ENCODE peak calls at places on chromosomes 13 and 19, in four cellular contexts. D is K562, A is H1, Q is HepG2. G is an unnamed sample.

GRCh38 chr19:10521461-10522216 is 4.4 kb upstream of the S1PR5 start:
- DNase-seq in D (no peak), Q (no peak), A (no peak), G (no peak)

GRCh38 chr13:53873558-53873957 is 844.9 kb downstream of the OLFM4 start:
- DNase-seq in Q (no peak), D (no peak), A (peak), G (no peak)

GRCh38 chr13:95087746-95088305 is 213.4 kb downstream of the ABCC4 start:
- DNase-seq in Q (peak), D (no peak), A (no peak), G (peak)

GRCh38 chr13:69458013-69458412 is 649.6 kb upstream of the ATXN8OS start:
- DNase-seq in A (no peak), D (no peak), Q (no peak), G (no peak)

GRCh38 chr13:111852701-111853100 is 214.2 kb upstream of the SOX1 start:
- DNase-seq in Q (no peak), D (no peak), A (no peak), G (no peak)

GRCh38 chr13:22451345-22451744 is 729.4 kb upstream of the SGCG start:
- DNase-seq in A (no peak), Q (peak), D (no peak), G (no peak)

GRCh38 chr19:45163156-45163555 is 2.4 kb upstream of the NKPD1 start:
- DNase-seq in A (no peak), Q (no peak), D (no peak), G (no peak)

GRCh38 chr13:113092776-113093579 is 12.6 kb upstream of the F7 start:
- DNase-seq in D (no peak), A (no peak), Q (no peak), G (no peak)

GRCh38 chr19:46466536-46467199 is 4.7 kb downstream of the PNMA8A start:
- DNase-seq in A (no peak), D (no peak), Q (no peak), G (no peak)

GRCh38 chr13:28408235-28408848 is 86.6 kb downstream of the FLT1 start:
- DNase-seq in D (peak), A (no peak), Q (no peak), G (no peak)

GRCh38 chr13:40207110-40207478 is 459.3 kb downstream of the FOXO1 start:
- DNase-seq in D (no peak), Q (no peak), A (no peak), G (no peak)

DNA sequence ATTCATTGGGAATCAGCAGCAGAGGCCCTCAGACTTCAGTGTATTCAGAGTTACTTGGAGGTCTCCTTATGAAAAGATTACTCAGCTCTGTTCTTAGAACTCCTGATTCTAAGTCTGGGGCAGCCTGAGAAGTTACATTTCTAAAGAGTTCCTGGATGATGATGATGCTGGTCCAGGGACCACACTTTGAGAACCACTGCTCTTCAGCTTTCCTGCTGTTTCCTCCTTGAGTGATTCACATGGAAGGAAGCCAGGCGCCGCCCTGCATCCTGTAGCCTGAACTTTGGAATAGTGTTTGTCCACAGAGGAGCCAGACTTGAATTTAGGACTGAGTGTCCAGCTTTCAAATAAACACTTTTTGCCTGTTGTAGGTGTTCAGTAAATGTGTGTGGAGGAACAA is 2.9 kb downstream of the CEBPG start:
- DNase-seq in Q (peak), D (no peak), A (no peak), G (peak)
- TF ChIP-seq PHF8 in Q (no peak), D (no peak), A (no peak), G (no peak)

DNA sequence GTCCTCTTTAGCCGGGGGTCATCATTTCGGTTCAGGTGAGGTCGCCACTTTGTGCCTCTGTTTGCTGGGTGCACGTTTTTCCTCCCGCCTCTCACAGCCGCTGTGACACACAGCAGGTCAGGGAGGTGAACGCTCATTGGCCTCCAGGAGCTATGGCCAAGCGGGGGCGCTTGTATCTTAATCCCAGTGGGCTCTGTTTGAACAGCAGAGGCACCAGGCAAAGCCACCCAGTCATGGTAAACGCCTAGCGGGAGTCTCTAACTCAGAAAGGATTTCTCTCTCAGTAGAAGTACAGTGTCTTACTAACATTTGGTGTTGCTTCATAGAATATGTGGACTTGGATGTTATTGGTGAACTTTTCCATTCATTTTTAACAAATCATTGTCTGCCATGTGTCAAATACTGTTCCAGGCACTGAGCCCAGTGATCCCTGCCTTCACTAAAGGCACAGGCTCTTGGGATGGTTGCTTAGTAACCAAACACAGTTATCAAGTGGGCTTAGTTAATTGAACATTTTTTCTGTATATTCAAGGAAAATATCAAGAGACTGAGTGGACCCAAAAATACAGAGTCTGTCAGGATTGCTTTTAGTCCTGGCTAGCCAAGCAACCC is 186.7 kb downstream of the STK24 start:
- DNase-seq in D (no peak), A (no peak), Q (no peak), G (no peak)
- TF ChIP-seq PHF8 in D (no peak), A (no peak), Q (no peak), G (no peak)

DNA sequence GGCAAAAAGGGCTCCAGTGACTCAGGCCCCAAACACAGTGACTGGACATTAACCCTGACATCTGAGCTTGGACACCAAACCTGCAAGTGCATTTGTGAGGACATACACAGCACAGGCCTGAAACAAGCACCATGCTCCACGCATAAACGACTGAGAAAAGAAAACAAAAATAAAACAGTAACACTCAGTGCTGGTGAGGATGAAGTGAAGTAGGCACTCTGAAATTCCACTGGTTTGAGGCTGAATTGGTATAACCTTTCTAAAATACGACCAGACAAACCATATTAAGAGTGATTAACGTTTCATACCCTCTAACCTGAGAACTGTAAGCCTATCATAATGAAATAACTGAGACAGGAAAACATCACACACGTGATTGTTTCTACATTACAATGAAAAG is 5.5 kb downstream of the SLC35E1 start:
- DNase-seq in A (no peak), Q (no peak), D (no peak), G (no peak)
- TF ChIP-seq PHF8 in A (no peak), Q (no peak), D (no peak), G (no peak)

GRCh38 chr13:79519252-79519651 is 38.3 kb downstream of the NDFIP2 start:
- DNase-seq in D (no peak), A (no peak), Q (no peak), G (peak)
- TF ChIP-seq PHF8 in D (no peak), A (no peak), Q (no peak), G (no peak)

GRCh38 chr19:1591421-1592022 is 1.1 kb downstream of the MBD3 start:
- DNase-seq in A (no peak), D (no peak), Q (no peak), G (no peak)

GRCh38 chr19:1592023-1592754 is 476 bp downstream of the MBD3 start:
- DNase-seq in D (peak), A (peak), Q (peak), G (peak)

GRCh38 chr19:1587872-1588271 is 4.8 kb downstream of the MBD3 start:
- DNase-seq in Q (peak), D (no peak), A (no peak), G (no peak)

GRCh38 chr19:1592755-1593628 is at the start of gene MBD3:
- DNase-seq in D (peak), Q (peak), A (peak), G (peak)

DNA sequence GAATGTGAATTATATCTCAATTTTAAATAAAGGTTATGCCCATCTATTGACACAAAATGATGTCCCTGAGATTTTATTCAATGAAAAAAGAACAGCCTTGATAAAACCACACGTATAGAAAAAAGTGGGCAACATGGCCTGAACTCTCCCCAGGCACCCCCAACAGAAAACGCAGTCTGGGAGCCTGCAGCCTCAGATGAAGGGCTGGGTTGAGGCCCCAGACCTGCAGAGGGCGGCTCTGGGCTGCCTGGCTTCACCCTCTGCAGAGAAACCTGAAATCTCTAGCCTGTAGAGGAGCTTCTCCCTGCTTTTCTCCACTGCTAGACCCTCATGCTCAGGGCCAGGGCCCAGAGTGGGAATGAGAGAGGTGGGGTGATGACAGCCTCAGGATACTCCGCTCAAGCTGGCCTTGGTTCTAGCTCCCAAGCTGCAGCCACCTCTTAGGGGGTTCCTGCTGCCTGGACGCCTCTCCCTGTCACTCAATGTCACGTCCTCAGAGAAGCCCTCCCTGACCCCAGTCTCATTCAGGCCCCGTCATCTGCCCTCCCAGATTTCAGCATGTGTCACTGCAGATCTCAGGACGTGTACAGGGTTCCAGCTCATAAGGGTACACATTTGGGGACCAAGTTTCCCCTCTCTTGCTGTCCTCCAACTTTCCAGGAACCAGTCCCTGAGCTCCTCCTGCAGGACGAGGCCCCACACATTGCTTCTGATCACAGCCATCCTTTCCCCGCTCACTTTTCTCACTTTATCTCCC is 1.8 kb downstream of the MBD3 start:
- DNase-seq in A (no peak), Q (peak), D (peak), G (no peak)
- TF ChIP-seq PHF8 in A (no peak), Q (no peak), D (no peak), G (no peak)

DNA sequence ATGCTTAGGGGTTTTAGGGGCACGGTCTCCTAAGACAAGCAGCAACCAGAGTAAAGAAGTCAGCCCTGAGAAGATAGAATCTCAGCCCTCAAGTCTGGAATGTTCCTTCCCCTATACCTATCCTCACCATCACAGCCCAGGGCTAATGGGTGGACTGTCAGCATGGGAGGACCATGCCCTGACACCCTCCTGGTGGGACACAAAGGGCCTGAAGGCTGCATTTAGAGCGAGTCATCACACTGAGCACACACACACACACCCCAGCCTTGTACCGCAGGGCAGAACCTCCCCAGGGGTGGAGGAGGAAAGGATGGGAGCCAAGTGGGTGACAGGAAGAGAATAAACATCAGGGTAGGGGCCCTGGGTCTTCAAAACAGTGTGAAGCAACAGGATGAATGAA is 174.8 kb upstream of the SERP2 start:
- DNase-seq in A (no peak), D (no peak), Q (no peak), G (no peak)
- TF ChIP-seq PHF8 in A (no peak), D (no peak), Q (no peak), G (no peak)

GRCh38 chr19:48628486-48629296 is 8.5 kb downstream of the DBP start:
- DNase-seq in A (no peak), Q (no peak), D (no peak), G (no peak)

GRCh38 chr19:48631254-48631653 is 5.9 kb downstream of the DBP start:
- DNase-seq in D (no peak), Q (no peak), A (no peak), G (no peak)

GRCh38 chr19:48629297-48629598 is 7.9 kb downstream of the DBP start:
- DNase-seq in Q (no peak), A (no peak), D (no peak), G (no peak)

GRCh38 chr19:48629599-48630288 is 7.4 kb downstream of the DBP start:
- DNase-seq in Q (no peak), D (no peak), A (peak), G (no peak)

DNA sequence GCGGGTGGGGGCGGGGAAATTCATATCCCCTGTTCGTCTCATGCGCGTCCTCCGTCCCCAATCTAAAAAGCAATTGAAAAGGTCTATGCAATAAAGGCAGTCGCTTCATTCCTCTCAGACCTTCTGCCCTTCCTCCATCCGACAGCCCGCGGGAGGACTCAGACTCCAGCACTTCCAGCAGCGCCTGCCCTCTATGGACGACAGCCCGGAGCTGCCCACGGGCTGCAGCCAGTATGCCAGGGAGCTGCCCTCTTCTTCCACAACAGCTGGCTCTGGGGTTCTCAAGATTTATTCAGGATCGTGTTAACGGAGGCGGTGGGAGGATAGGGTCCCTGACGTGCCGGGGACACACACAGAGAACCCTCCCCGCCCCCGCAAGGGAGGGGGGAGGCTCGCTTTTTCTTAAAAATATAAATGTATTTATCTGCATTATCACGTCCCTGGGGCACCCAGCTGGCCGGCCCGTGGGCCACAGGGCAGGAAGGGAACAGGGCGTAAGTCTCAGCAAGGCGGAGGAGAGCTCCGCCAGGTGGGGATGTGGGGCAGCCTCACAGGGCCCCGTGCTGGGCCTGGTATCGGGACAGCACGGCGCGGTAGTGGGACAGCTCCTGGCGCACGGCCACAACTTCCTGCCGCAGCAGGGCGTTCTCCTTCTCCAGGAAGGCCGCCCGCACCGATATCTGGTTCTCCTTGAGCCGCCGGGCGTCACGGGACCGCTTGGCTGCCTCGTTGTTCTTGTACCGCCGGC is 6.7 kb downstream of the DBP start:
- DNase-seq in Q (no peak), A (no peak), D (no peak), G (no peak)
- TF ChIP-seq PHF8 in Q (no peak), A (peak), D (no peak), G (no peak)

DNA sequence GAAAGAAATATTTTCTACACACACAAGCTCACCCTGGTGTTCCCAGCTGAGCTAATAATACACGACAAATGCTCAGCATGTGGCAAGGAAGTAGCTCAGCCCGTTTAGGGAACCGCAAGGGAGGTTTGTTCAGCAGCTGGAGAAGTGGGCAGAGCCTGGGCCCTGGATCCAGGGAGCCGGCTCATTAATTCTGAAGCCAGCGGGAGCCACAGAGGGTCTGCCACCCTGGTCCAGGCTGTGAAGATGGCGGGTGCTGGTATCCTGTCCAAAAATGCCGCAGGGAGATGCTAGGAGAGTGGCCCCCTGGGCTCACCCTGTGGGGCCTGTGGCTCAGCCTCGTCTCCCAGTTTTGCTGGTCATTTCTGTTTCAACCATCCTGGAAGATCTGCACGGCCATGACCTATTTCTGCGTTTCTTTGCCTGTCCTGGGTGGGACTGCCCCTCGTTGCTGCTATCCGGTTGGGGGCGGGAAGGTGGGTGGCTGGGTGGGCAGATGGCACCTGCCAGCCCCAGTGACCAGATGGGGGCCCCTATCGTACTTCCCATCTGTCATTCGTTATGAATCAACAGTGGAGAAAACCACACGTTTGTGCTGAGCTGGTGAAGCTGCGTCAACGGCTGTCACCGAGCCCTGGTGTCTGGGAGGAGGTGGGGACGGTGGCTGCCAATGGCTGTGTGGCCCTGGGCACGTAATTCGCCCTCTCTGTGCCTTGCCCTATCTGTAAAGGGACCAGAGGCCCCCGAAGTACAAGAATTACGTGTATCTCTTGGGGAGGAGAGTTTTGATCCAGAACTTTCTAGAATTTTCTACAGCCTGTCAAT is 2.7 kb upstream of the GNA15 start:
- DNase-seq in A (no peak), Q (no peak), D (peak), G (no peak)
- TF ChIP-seq PHF8 in A (no peak), Q (no peak), D (no peak), G (no peak)

G was measured in A549.